ENCODE peak calls at places on chromosomes 2 and 18, in ten cellular contexts. D is lower lobe of right lung; O is endodermal cell; V is A549; I is colonic mucosa; R is astrocyte; H is upper lobe of right lung; Y is CD8-positive, alpha-beta memory T cell; C is pancreas; Q is PC-9. T is an unnamed sample.

GRCh38 chr18:3771121-3771971 is 321.4 kb downstream of the TGIF1 start:
- DNase-seq in D (peak; percentile 91), Q (peak; percentile 91), I (peak; percentile 87), V (peak; percentile 91), O (peak; percentile 96), H (peak; percentile 94), C (peak; percentile 97), Y (peak; percentile 49), R (peak; percentile 82), T (peak; percentile 57)

GRCh38 chr2:47654790-47655562 is 128.0 kb upstream of the MSH6 start:
- DNase-seq in R (no peak), Y (no peak), Q (peak; percentile 51), C (no peak), I (no peak), V (no peak), H (no peak), D (peak; percentile 54), O (peak; percentile 71), T (no peak)

GRCh38 chr18:62716679-62717058 is 1.3 kb downstream of the PHLPP1 start:
- DNase-seq in C (peak; percentile 84), V (peak; percentile 21), H (peak; percentile 77), Q (peak; percentile 37), O (no peak), R (peak; percentile 11), D (peak; percentile 66), Y (peak; percentile 53), I (peak; percentile 62), T (peak; percentile 48)

GRCh38 chr2:38835990-38836389 is 39.7 kb downstream of the DHX57 start:
- DNase-seq in Y (no peak), Q (no peak), O (no peak), I (no peak), D (no peak), C (no peak), V (no peak), H (no peak), R (no peak), T (no peak)

GRCh38 chr2:288002-288742 is at the start of gene ALKAL2:
- DNase-seq in Q (no peak), C (peak; percentile 67), R (no peak), Y (no peak), H (peak; percentile 68), I (no peak), V (no peak), O (peak; percentile 77), D (peak; percentile 52), T (no peak)

GRCh38 chr2:138421971-138422335 is 79.6 kb upstream of the SPOPL start:
- DNase-seq in I (no peak), C (no peak), Y (no peak), O (no peak), Q (peak; percentile 27), D (no peak), V (peak; percentile 14), R (peak; percentile 87), H (no peak), T (no peak)

GRCh38 chr2:20472569-20472968 is 25.7 kb downstream of the RHOB start:
- DNase-seq in V (no peak), D (no peak), Q (no peak), H (peak; percentile 17), C (no peak), I (no peak), O (no peak), Y (no peak), R (no peak), T (no peak)

GRCh38 chr2:100006516-100006915 is 135.9 kb downstream of the AFF3 start:
- DNase-seq in H (no peak), D (no peak), I (no peak), Q (no peak), Y (no peak), V (no peak), R (no peak), O (no peak), C (no peak), T (no peak)

GRCh38 chr2:152519581-152519952 is 184.6 kb downstream of the FMNL2 start:
- DNase-seq in Y (no peak), V (no peak), O (no peak), H (no peak), R (no peak), C (no peak), I (no peak), D (no peak), Q (no peak), T (no peak)

GRCh38 chr2:54604771-54605350 is 118.6 kb upstream of the EML6 start:
- DNase-seq in O (no peak), Q (no peak), Y (no peak), D (no peak), V (no peak), R (no peak), I (no peak), H (no peak), C (no peak), T (no peak)

GRCh38 chr2:101330253-101330921 is 21.9 kb upstream of the RNF149 start:
- DNase-seq in H (no peak), C (peak; percentile 61), Y (no peak), O (peak; percentile 92), Q (peak; percentile 33), D (peak; percentile 68), V (no peak), R (peak; percentile 29), I (peak; percentile 83), T (peak; percentile 37)

GRCh38 chr18:23703057-23703986 is 14.1 kb downstream of the LAMA3 start:
- DNase-seq in O (no peak), D (no peak), R (peak; percentile 49), I (peak; percentile 36), C (no peak), Y (peak; percentile 18), Q (no peak), H (no peak), V (peak; percentile 79), T (peak; percentile 50)

GRCh38 chr2:162072181-162072702 is 1.8 kb downstream of the DPP4 start:
- DNase-seq in I (no peak), H (no peak), C (no peak), Q (no peak), R (peak; percentile 78), Y (no peak), V (no peak), D (no peak), O (no peak), T (peak; percentile 10)

GRCh38 chr2:8566788-8567468 is 114.9 kb upstream of the ID2 start:
- DNase-seq in Y (no peak), D (no peak), R (no peak), O (no peak), I (peak; percentile 21), H (no peak), V (no peak), C (no peak), Q (no peak), T (no peak)

GRCh38 chr2:118842687-118843491 is 4.6 kb downstream of the EN1 start:
- DNase-seq in Q (no peak), H (no peak), C (no peak), O (peak; percentile 79), V (no peak), I (no peak), R (no peak), D (no peak), Y (no peak), T (no peak)

GRCh38 chr2:135473567-135473966 is 57.5 kb downstream of the ZRANB3 start:
- DNase-seq in D (no peak), Q (no peak), C (no peak), O (peak; percentile 51), Y (peak; percentile 7), I (no peak), V (peak; percentile 27), H (no peak), R (peak; percentile 1), T (peak; percentile 7)

GRCh38 chr18:46035701-46036680 is 36.1 kb downstream of the PSTPIP2 start:
- DNase-seq in Y (no peak), C (no peak), R (peak; percentile 76), Q (no peak), H (no peak), I (no peak), O (no peak), V (no peak), D (no peak), T (no peak)

GRCh38 chr2:68767996-68768395 is 33.4 kb downstream of the ARHGAP25 start:
- DNase-seq in Q (no peak), D (no peak), R (no peak), V (no peak), Y (no peak), C (no peak), H (no peak), I (no peak), O (no peak), T (no peak)
- H3K27ac ChIP-seq in Q (no peak overlapping the region), D (peak overlapping the region; percentile 75), R (no peak overlapping the region), V (no peak overlapping the region), Y (peak overlapping the region; percentile 49), C (no peak overlapping the region), H (peak overlapping the region; percentile 75), I (peak overlapping the region; percentile 65), O (no peak overlapping the region), T (peak overlapping the region; percentile 90)

GRCh38 chr18:14104906-14105748 is 27.1 kb downstream of the ZNF519 start:
- DNase-seq in H (no peak), C (no peak), D (no peak), R (peak; percentile 7), I (no peak), V (no peak), Q (no peak), O (no peak), Y (no peak), T (no peak)
- H3K27ac ChIP-seq in H (no peak overlapping the region), C (no peak overlapping the region), D (no peak overlapping the region), R (no peak overlapping the region), I (no peak overlapping the region), V (no peak overlapping the region), Q (no peak overlapping the region), O (no peak overlapping the region), Y (no peak overlapping the region), T (no peak overlapping the region)

DNA sequence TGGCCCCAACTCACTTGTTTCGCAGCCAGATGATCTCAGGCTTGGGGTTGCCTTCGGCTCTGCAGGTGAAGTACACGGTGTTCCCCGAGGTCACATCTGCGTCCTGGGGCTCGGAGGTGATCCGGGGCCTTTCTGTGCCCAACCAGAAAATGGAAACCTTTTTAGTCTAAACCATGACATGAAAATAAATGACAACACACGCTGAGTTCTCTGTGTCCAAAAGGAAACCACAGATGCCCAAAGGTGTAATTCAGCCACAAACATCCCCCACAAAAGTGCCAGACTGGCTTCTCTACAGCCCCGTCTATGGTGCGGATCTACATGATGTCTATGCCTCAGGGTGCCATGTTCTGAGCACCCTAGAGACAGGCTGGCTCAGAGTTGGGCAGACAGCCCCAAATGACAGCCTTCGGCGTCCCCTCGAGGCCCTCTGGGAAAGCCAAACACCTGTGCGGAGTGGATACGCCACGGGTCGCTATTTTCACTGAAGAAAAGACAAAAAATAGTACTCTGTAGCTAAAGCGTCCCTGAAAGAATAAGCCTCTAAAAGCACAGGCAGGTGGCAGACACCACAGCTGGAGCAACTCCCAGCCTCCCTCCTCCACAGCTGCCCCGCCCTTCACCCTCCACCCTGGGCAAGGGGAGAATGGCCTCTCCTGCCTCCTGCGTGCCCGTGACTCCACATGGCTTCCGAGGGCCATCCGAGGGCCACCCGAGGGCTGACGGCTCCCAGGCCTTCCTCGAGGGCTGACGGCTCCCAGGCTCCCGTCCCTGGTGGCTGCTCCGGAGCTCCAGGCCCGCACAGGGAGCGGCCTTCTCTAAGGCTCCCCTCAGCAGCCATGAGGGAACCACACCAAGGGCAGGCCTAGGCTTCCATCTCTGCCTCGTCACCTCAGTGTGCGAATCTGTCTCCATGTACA is 67.1 kb downstream of the PXDN start:
- DNase-seq in R (no peak), H (peak; percentile 59), O (no peak), Y (no peak), D (peak; percentile 27), I (no peak), C (no peak), V (no peak), Q (no peak), T (no peak)
- H3K27ac ChIP-seq in R (peak overlapping the region; percentile 77), H (no peak overlapping the region), O (no peak overlapping the region), Y (no peak overlapping the region), D (no peak overlapping the region), I (no peak overlapping the region), C (no peak overlapping the region), V (no peak overlapping the region), Q (no peak overlapping the region), T (no peak overlapping the region)

GRCh38 chr2:237649541-237650454 is 22.4 kb downstream of the LRRFIP1 start:
- DNase-seq in H (no peak), O (no peak), I (no peak), V (no peak), D (no peak), R (no peak), Q (no peak), Y (no peak), C (no peak), T (no peak)
- H3K27ac ChIP-seq in H (no peak overlapping the region), O (no peak overlapping the region), I (no peak overlapping the region), V (no peak overlapping the region), D (no peak overlapping the region), R (no peak overlapping the region), Q (no peak overlapping the region), Y (no peak overlapping the region), C (peak overlapping the region; percentile 48), T (no peak overlapping the region)